ENCODE peak calls at places on chromosomes 3 and 15, in seven cellular contexts. S is transverse colon; R is lung; A is fibroblast of pulmonary artery; W is choroid plexus epithelial cell; J is CD8-positive, alpha-beta T cell; Q is astrocyte of the cerebellum. F is an unnamed sample.

GRCh38 chr3:43014216-43014615 is 35.1 kb downstream of the GASK1A start:
- DNase-seq in S (no peak), A (no peak), J (no peak), Q (no peak), R (no peak), W (no peak), F (no peak)

GRCh38 chr3:197854596-197855343 is 63.7 kb downstream of the LRCH3 start:
- DNase-seq in A (peak; percentile 91), J (no peak), S (no peak), W (peak; percentile 99), R (no peak), Q (peak; percentile 97), F (no peak)

GRCh38 chr3:16366581-16366980 is 101.6 kb downstream of the OXNAD1 start:
- DNase-seq in R (no peak), S (no peak), Q (no peak), A (no peak), J (no peak), W (no peak), F (no peak)

GRCh38 chr3:127458698-127459097 is 131.8 kb downstream of the TPRA1 start:
- DNase-seq in J (peak; percentile 11), R (no peak), A (peak; percentile 19), Q (peak; percentile 2), W (peak; percentile 9), S (no peak), F (no peak)

GRCh38 chr3:112640333-112640863 is 545 bp downstream of the CCDC80 start:
- DNase-seq in R (no peak), Q (peak; percentile 53), W (peak; percentile 94), S (no peak), A (peak; percentile 90), J (no peak), F (no peak)

GRCh38 chr3:65953881-65954733 is 84.6 kb downstream of the MAGI1 start:
- DNase-seq in J (no peak), Q (peak; percentile 31), S (peak; percentile 72), R (peak; percentile 57), W (no peak), A (no peak), F (no peak)

GRCh38 chr3:101667331-101667730 is 9.6 kb downstream of the ZBTB11 start:
- DNase-seq in J (no peak), R (no peak), S (no peak), W (no peak), Q (no peak), A (no peak), F (no peak)

GRCh38 chr15:99436472-99437314 is 129.1 kb upstream of the MEF2A start:
- DNase-seq in J (no peak), W (no peak), Q (no peak), S (no peak), R (no peak), A (no peak), F (no peak)

GRCh38 chr15:89822030-89822429 is 7.4 kb upstream of the ANPEP start:
- DNase-seq in W (no peak), R (no peak), A (no peak), S (no peak), J (no peak), Q (no peak), F (peak; percentile 37)

GRCh38 chr3:146160233-146160963 is 586 bp downstream of the PLOD2 start:
- DNase-seq in Q (peak; percentile 85), S (peak; percentile 66), W (peak; percentile 89), R (peak; percentile 75), J (no peak), A (peak; percentile 85), F (no peak)

GRCh38 chr3:9909221-9910013 is 6.8 kb downstream of the IL17RE start:
- DNase-seq in W (no peak), S (no peak), R (no peak), Q (no peak), J (no peak), A (no peak), F (no peak)

GRCh38 chr15:100833432-100834389 is 45.9 kb upstream of the ALDH1A3 start:
- DNase-seq in R (peak; percentile 23), W (peak; percentile 11), Q (no peak), A (no peak), S (no peak), J (no peak), F (no peak)

GRCh38 chr3:46483799-46484198 is 14.0 kb upstream of the RTP3 start:
- DNase-seq in W (no peak), A (no peak), R (no peak), S (no peak), Q (no peak), J (no peak), F (no peak)

GRCh38 chr15:36590838-36591237 is 11.4 kb downstream of the CDIN1 start:
- DNase-seq in R (no peak), Q (peak; percentile 82), J (no peak), A (peak; percentile 72), S (no peak), W (peak; percentile 71), F (no peak)

GRCh38 chr15:35736150-35736549 is 190.2 kb upstream of the DPH6 start:
- DNase-seq in J (no peak), Q (no peak), R (no peak), W (peak; percentile 57), A (peak; percentile 60), S (no peak), F (no peak)

GRCh38 chr3:172367205-172368105 is 80.8 kb downstream of the GHSR start:
- DNase-seq in Q (peak; percentile 66), J (no peak), A (peak; percentile 73), W (peak; percentile 74), S (no peak), R (no peak), F (no peak)

GRCh38 chr3:145952541-145952940 is 208.4 kb downstream of the PLOD2 start:
- DNase-seq in W (peak; percentile 50), Q (peak; percentile 97), J (no peak), R (no peak), A (peak; percentile 73), S (no peak), F (no peak)

GRCh38 chr3:155076888-155077287 is 3.2 kb upstream of the MME start:
- DNase-seq in W (peak; percentile 35), J (no peak), Q (no peak), S (no peak), A (peak; percentile 22), R (no peak), F (no peak)

GRCh38 chr3:53151870-53152269 is 9.1 kb upstream of the PRKCD start:
- DNase-seq in R (no peak), Q (no peak), S (no peak), A (no peak), J (no peak), W (no peak), F (no peak)

DNA sequence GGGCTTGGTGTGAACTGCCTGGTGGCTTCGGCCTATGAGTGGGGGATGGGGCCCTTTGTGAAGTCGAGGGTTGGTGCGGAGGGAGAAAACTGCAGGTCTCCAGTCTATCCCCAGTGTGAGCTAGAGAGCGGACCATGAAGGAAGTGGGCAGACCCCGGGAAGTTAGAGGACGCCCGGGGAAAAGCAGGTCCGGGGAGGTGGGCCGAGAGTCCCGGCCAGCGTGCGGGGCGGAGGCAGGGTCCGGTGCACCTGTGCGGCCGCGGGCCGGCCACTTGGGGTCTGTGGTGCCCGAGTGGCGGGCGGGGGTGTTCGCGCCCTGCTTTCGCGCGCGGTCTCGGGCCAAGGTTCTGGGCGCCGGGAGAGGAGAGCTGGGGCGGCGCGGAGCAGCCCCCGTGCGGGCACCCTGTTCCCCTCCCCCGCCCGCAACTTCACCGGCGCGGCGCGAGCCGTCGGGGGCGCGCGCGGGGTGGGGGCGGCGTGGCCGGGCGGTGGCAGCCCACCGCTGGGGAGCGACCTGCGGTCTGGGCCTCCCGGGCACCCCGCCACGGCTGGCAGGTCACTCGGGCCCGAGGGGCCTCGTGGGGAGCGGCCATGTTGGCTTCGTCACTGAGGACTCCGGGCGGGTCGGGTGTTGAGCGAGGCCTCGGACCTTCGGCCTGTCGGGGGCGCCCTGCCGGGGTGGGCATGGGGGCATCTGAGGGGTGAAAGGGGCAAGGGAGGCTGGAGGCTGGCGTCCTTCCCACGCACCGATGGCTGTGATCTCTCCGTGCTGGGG is 4.8 kb downstream of the UBE2E1 start:
- DNase-seq in J (peak; percentile 28), Q (no peak), A (no peak), R (peak; percentile 46), W (peak; percentile 30), S (peak; percentile 66), F (peak; percentile 33)
- TF ChIP-seq CTCF in J (no peak), Q (no peak), A (no peak), R (no peak), W (peak; percentile 30), S (no peak), F (peak; percentile 15)

GRCh38 chr15:82106671-82107070 is 60.9 kb upstream of the MEX3B start:
- DNase-seq in A (no peak), S (no peak), J (no peak), W (no peak), Q (no peak), R (no peak), F (no peak)

GRCh38 chr15:82105458-82106205 is 59.8 kb upstream of the MEX3B start:
- DNase-seq in W (peak; percentile 87), A (peak; percentile 75), Q (peak; percentile 60), J (no peak), R (peak; percentile 33), S (no peak), F (no peak)

GRCh38 chr15:82100116-82100795 is 54.4 kb upstream of the MEX3B start:
- DNase-seq in A (no peak), S (no peak), R (no peak), Q (no peak), W (peak; percentile 65), J (no peak), F (no peak)

GRCh38 chr15:82098674-82099073 is 52.9 kb upstream of the MEX3B start:
- DNase-seq in R (no peak), W (no peak), A (no peak), S (no peak), J (no peak), Q (no peak), F (no peak)

GRCh38 chr15:82103500-82103899 is 57.7 kb upstream of the MEX3B start:
- DNase-seq in Q (no peak), S (no peak), J (no peak), A (no peak), R (no peak), W (no peak), F (no peak)
- TF ChIP-seq CTCF in Q (peak; percentile 32), S (no peak), J (no peak), A (peak; percentile 6), R (no peak), W (peak; percentile 46), F (peak; percentile 10)

DNA sequence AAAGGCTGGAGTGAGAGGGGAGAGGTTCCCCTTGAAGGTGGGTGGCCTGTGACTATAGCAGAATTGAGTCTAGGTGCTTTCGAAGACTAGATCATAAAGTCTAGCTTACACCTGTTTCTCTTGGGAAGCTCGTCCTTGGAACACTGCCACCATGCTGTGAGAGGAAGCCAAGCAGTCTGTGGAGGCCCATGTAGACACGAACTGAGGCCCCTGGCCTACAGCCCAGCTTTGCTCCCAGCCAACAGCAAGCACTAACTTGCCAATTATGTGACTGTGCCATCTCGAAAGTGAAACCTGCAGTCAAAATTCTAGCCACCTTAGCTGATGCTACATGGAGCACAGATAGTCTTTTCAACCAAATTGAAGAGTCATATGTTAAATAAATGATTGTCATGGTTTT is 190.5 kb upstream of the NECTIN3 start:
- DNase-seq in W (peak; percentile 68), S (peak; percentile 65), Q (peak; percentile 51), J (no peak), A (peak; percentile 68), R (no peak), F (no peak)
- TF ChIP-seq CTCF in W (peak; percentile 52), S (no peak), Q (peak; percentile 11), J (no peak), A (peak; percentile 21), R (no peak), F (no peak)

DNA sequence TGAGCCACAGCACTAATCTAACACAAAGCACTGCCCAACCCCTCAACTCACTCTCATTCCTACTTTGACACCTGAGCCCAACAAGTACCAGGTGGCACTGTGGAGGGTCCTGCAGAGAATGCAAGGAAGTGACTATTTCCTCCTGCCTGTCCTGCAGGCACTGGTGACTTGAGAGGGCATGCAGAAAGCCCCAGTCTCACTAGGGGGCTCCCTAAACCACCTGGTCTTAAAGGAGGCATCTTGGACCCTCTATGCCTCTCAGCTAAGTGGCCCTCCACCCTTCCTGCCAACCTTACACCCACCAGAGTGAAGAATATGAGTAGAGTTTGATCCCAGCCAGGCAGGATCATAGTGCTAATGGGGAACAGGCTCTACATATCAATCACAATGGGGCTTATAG is 15.2 kb downstream of the TRAIP start:
- DNase-seq in S (no peak), R (no peak), J (no peak), A (peak; percentile 44), Q (no peak), W (peak; percentile 25), F (no peak)
- TF ChIP-seq CTCF in S (no peak), R (no peak), J (no peak), A (peak; percentile 53), Q (peak; percentile 52), W (peak; percentile 53), F (peak; percentile 59)

F was measured in D721Med.